ENCODE peak calls at places on chromosomes 1 and 21, in seven cellular contexts. X is transverse colon, V is uterus, B is Caco-2, R is osteoblast, J is astrocyte of the cerebellum, C is colonic mucosa. H is an unnamed sample.

GRCh38 chr21:41648591-41649031 is 118.2 kb downstream of the RIPK4 start:
- DNase-seq in V (no peak), R (peak; percentile 92), X (no peak), C (no peak), B (no peak), J (no peak), H (no peak)

GRCh38 chr1:44677201-44677520 is 2.6 kb downstream of the ARMH1 start:
- DNase-seq in V (no peak), B (no peak), R (peak; percentile 53), C (no peak), J (no peak), X (no peak), H (no peak)

GRCh38 chr1:64598100-64598571 is 128.2 kb downstream of the CACHD1 start:
- DNase-seq in X (no peak), J (peak; percentile 29), V (no peak), C (no peak), R (peak; percentile 48), B (peak; percentile 62), H (peak; percentile 4)

GRCh38 chr21:29279531-29279930 is 19.2 kb upstream of the BACH1 start:
- DNase-seq in V (no peak), C (no peak), J (no peak), B (no peak), R (no peak), X (no peak), H (no peak)

GRCh38 chr1:157505481-157506272 is 46.6 kb downstream of the FCRL5 start:
- DNase-seq in J (peak; percentile 27), V (no peak), R (peak; percentile 92), X (peak; percentile 75), C (peak; percentile 69), B (peak; percentile 63), H (peak; percentile 71)

GRCh38 chr1:198620951-198621824 is 17.7 kb upstream of the PTPRC start:
- DNase-seq in V (no peak), R (no peak), X (peak; percentile 55), J (no peak), B (no peak), C (no peak), H (no peak)

GRCh38 chr1:22418352-22418751 is 33.3 kb upstream of the ZBTB40 start:
- DNase-seq in B (no peak), R (no peak), J (no peak), V (no peak), C (no peak), X (no peak), H (no peak)

GRCh38 chr1:147840909-147841308 is 61.7 kb upstream of the GJA8 start:
- DNase-seq in B (peak; percentile 41), R (peak; percentile 36), J (no peak), C (no peak), X (no peak), V (no peak), H (no peak)

GRCh38 chr21:41817228-41817627 is 50.4 kb upstream of the RIPK4 start:
- DNase-seq in J (peak; percentile 59), V (peak; percentile 48), C (peak; percentile 57), B (peak; percentile 70), X (peak; percentile 67), R (peak; percentile 98), H (peak; percentile 71)

GRCh38 chr1:156140879-156141707 is 12.3 kb upstream of the SEMA4A start:
- DNase-seq in X (no peak), J (no peak), B (no peak), C (no peak), R (peak; percentile 71), V (no peak), H (peak; percentile 55)

GRCh38 chr1:59012378-59012777 is 228.5 kb upstream of the JUN start:
- DNase-seq in X (no peak), J (no peak), B (no peak), C (no peak), V (no peak), R (no peak), H (no peak)

GRCh38 chr1:169081503-169082123 is 24.9 kb upstream of the ATP1B1 start:
- DNase-seq in V (no peak), J (no peak), R (no peak), X (no peak), C (no peak), B (no peak), H (no peak)

GRCh38 chr21:45430521-45431501 is 25.8 kb downstream of the COL18A1 start:
- DNase-seq in B (peak; percentile 88), C (no peak), X (no peak), R (no peak), V (no peak), J (no peak), H (no peak)

GRCh38 chr1:42824481-42825057 is 7.4 kb upstream of the SVBP start:
- DNase-seq in R (no peak), X (no peak), B (no peak), C (no peak), J (no peak), V (no peak), H (no peak)

GRCh38 chr1:35264861-35265260 is 3.6 kb upstream of the ZMYM4 start:
- DNase-seq in R (no peak), X (peak; percentile 21), V (no peak), B (no peak), C (peak; percentile 35), J (peak; percentile 72), H (peak; percentile 33)

GRCh38 chr1:36224537-36225297 is 474 bp downstream of the THRAP3 start:
- DNase-seq in B (peak; percentile 78), X (no peak), C (peak; percentile 84), J (peak; percentile 77), R (peak; percentile 94), V (no peak), H (peak; percentile 64)

DNA sequence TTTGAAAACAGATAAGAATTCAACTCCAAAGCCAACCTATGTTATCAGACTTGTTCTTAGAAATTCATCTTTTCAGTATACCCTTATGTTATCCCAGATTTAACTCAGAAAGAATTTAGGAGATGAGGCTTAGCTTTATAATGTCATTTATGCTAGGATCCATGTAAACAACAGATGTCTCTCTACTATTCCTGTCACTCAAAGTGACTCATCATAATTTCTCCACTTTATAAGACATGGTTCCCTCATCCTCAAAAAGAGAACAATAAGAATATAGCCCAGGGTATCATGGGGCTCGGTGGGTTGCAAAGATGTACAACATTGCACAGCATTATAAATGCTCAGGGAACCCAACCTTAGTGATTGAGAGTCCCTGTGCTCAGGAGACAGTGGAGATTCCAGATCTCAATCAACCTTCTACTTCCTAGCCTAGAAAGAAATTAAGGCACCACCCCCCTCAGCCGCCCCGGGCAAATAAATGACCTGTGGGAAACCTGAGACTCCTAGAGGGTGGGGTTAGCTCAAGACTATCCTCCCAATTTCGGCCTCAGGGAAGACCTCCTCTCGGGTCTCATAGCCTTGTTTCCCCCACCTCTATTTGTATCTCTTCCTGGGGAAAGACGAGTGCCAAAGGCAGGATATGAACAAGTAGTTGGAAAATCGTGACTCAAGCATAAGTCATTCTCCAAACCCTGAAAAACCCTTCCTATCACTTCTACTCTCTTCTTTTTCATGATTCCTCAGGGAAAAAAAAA is 265.0 kb upstream of the CAMK1G start:
- DNase-seq in B (no peak), V (no peak), X (no peak), C (no peak), R (peak; percentile 86), J (no peak), H (no peak)
- TF ChIP-seq CTCF in B (no peak), V (no peak), X (no peak), C (no peak), R (no peak), J (no peak), H (no peak)

GRCh38 chr1:99777752-99778151 is 11.3 kb upstream of the FRRS1 start:
- DNase-seq in B (no peak), X (no peak), V (no peak), J (no peak), C (no peak), R (no peak), H (no peak)
- TF ChIP-seq CTCF in B (no peak), X (no peak), V (no peak), J (no peak), C (no peak), R (no peak), H (no peak)

GRCh38 chr1:178127482-178127881 is 33.6 kb downstream of the RASAL2 start:
- DNase-seq in R (no peak), V (no peak), J (no peak), X (no peak), B (no peak), C (no peak), H (no peak)
- TF ChIP-seq CTCF in R (no peak), V (no peak), J (no peak), X (no peak), B (no peak), C (no peak), H (no peak)

GRCh38 chr1:100912019-100912418 is 16.1 kb downstream of the SLC30A7 start:
- DNase-seq in B (no peak), R (peak; percentile 49), V (no peak), C (no peak), J (no peak), X (no peak), H (no peak)

GRCh38 chr1:100907887-100908286 is 12.0 kb downstream of the SLC30A7 start:
- DNase-seq in X (no peak), J (no peak), B (no peak), R (no peak), C (no peak), V (no peak), H (no peak)

GRCh38 chr1:100904528-100904927 is 8.6 kb downstream of the SLC30A7 start:
- DNase-seq in J (no peak), X (no peak), V (no peak), B (no peak), C (no peak), R (no peak), H (no peak)

GRCh38 chr1:100903777-100904176 is 7.9 kb downstream of the SLC30A7 start:
- DNase-seq in X (no peak), V (no peak), J (no peak), C (no peak), B (no peak), R (no peak), H (no peak)

GRCh38 chr1:100909018-100909417 is 13.1 kb downstream of the SLC30A7 start:
- DNase-seq in X (no peak), B (no peak), J (no peak), R (no peak), C (no peak), V (no peak), H (no peak)
- TF ChIP-seq CTCF in X (no peak), B (no peak), J (no peak), R (no peak), C (no peak), V (no peak), H (no peak)

GRCh38 chr1:73639494-73639893 is 558.5 kb downstream of the LRRIQ3 start:
- DNase-seq in C (no peak), R (no peak), V (no peak), J (no peak), B (no peak), X (no peak), H (no peak)
- TF ChIP-seq CTCF in C (no peak), R (no peak), V (no peak), J (no peak), B (no peak), X (no peak), H (no peak)